ENCODE peak calls at places on chromosomes 6 and 20, in six cellular contexts. P is WTC11, G is Peyer's patch, S is left lung, F is HepG2, O is fibroblast of lung. X is an unnamed sample.

GRCh38 chr6:131828080-131828479 is 20.3 kb downstream of the ENPP1 start:
- DNase-seq in P (no peak), G (no peak), S (no peak), F (no peak), O (no peak), X (no peak)

GRCh38 chr20:50027611-50028105 is 44.9 kb downstream of the SNAI1 start:
- DNase-seq in P (no peak), G (no peak), S (no peak), F (no peak), O (peak; percentile 85), X (no peak)

GRCh38 chr6:4208158-4208557 is 72.8 kb upstream of the ECI2 start:
- DNase-seq in P (no peak), G (no peak), S (no peak), F (no peak), O (no peak), X (no peak)

GRCh38 chr6:96059586-96059985 is 43.8 kb downstream of the FUT9 start:
- DNase-seq in P (no peak), G (no peak), S (no peak), F (no peak), O (no peak), X (no peak)

GRCh38 chr20:23629017-23629541 is 8.7 kb downstream of the CST3 start:
- DNase-seq in P (no peak), G (no peak), S (peak; percentile 68), F (peak; percentile 98), O (peak; percentile 76), X (no peak)

GRCh38 chr20:16308754-16309153 is 264.5 kb downstream of the KIF16B start:
- DNase-seq in P (no peak), G (no peak), S (no peak), F (no peak), O (no peak), X (no peak)

GRCh38 chr6:154951400-154952200 is 43.5 kb upstream of the TIAM2 start:
- DNase-seq in P (no peak), G (peak; percentile 66), S (no peak), F (no peak), O (no peak), X (no peak)

GRCh38 chr6:52201493-52201892 is 15.3 kb downstream of the IL17A start:
- DNase-seq in P (no peak), G (no peak), S (no peak), F (no peak), O (no peak), X (no peak)

GRCh38 chr6:31489046-31489445 is 8.9 kb upstream of the MICB start:
- DNase-seq in P (no peak), G (no peak), S (no peak), F (no peak), O (no peak), X (no peak)

GRCh38 chr20:53804920-53805894 is 211.6 kb upstream of the ZNF217 start:
- DNase-seq in P (no peak), G (no peak), S (no peak), F (no peak), O (no peak), X (no peak)

GRCh38 chr20:7585126-7585679 is 355.1 kb downstream of the HAO1 start:
- DNase-seq in P (no peak), G (no peak), S (no peak), F (peak; percentile 77), O (no peak), X (no peak)

GRCh38 chr20:7586481-7586880 is 353.8 kb downstream of the HAO1 start:
- DNase-seq in P (no peak), G (no peak), S (no peak), F (no peak), O (no peak), X (no peak)

GRCh38 chr20:7589164-7589563 is 351.1 kb downstream of the HAO1 start:
- DNase-seq in P (no peak), G (no peak), S (no peak), F (no peak), O (no peak), X (no peak)
- TF ChIP-seq CTCF in P (no peak), G (no peak), S (no peak), F (no peak), O (no peak), X (no peak)

GRCh38 chr6:37175332-37176267 is 5.6 kb downstream of the PIM1 start:
- DNase-seq in P (no peak), G (peak; percentile 54), S (peak; percentile 51), F (no peak), O (no peak), X (no peak)

GRCh38 chr6:37177950-37178517 is 8.1 kb downstream of the PIM1 start:
- DNase-seq in P (no peak), G (no peak), S (no peak), F (no peak), O (no peak), X (no peak)

GRCh38 chr6:37176268-37177082 is 6.5 kb downstream of the PIM1 start:
- DNase-seq in P (no peak), G (no peak), S (no peak), F (no peak), O (peak; percentile 43), X (no peak)

GRCh38 chr6:37174515-37175331 is 4.8 kb downstream of the PIM1 start:
- DNase-seq in P (no peak), G (no peak), S (no peak), F (no peak), O (no peak), X (no peak)

GRCh38 chr6:37177083-37177949 is 7.4 kb downstream of the PIM1 start:
- DNase-seq in P (no peak), G (peak; percentile 58), S (no peak), F (no peak), O (no peak), X (no peak)
- TF ChIP-seq CTCF in P (no peak), G (no peak), S (no peak), F (peak; percentile 41), O (peak; percentile 2), X (no peak)

DNA sequence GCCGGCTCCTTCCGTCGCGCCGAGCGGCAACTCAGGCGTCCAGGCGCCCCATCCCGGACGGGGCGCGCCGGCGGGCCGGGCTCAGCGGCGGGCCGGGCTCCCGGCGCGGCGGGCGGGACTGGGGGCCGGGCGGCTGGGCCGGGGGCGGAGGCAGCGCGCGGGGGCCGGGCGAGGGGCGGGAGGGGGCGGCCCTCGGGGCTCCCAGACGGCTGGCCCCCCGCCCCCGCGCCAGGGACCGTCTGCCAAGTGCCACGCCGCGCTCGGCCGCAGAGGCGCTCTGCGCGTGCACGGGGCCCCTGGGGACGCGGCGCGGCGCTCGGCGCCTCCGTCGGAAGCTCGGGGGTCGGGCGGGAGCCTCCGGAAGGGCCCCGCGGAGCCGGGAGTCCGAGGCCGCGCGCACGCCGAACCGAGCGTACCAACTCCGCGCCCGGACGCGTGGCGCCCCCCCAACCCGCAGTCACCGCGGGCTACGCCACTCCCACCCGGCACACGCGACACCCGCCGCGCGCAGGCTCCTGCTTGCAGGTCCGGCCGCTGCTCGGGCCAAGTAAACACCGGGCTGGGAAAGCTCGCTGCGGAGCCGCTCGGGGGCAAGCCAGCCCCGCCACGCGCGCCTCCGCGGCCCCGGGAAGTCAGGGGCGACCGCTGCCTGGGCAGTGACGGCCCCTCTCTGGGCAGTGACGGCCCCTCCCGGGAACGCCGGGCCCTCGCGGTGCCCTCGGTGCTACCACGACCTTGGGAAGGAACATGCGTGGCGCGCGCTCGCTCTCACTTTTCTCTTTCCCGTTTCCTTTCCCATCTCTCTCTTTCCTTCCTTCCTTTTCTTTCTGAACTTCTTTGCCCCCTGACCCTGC is at the start of gene PREX1:
- DNase-seq in P (peak; percentile 81), G (peak; percentile 87), S (peak; percentile 95), F (no peak), O (peak; percentile 67), X (peak; percentile 91)
- TF ChIP-seq CTCF in P (no peak), G (peak; percentile 19), S (no peak), F (no peak), O (no peak), X (no peak)

DNA sequence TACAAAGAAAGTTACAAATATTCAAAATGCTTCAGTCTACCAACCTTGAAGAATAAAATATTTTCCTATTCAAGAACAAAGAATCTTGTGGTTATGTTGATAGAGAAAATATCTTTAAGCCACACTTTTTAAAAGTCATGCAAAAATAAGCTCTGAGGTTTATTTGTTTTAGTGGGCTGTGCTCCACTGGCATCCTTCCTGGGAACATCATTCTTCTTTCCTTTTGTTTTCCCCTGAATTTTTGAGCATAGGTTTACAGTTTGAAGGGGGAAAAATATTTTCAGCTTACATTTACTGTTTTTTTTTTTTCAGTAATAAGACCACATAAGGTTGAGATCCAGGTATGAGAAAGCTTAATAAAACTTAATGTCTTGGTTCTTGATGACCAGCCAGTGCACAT is 72.0 kb upstream of the BACH2 start:
- DNase-seq in P (no peak), G (no peak), S (no peak), F (no peak), O (peak; percentile 87), X (no peak)
- TF ChIP-seq CTCF in P (no peak), G (no peak), S (no peak), F (no peak), O (no peak), X (no peak)

GRCh38 chr6:130372786-130373185 is 7.0 kb downstream of the TMEM200A start:
- DNase-seq in P (no peak), G (no peak), S (no peak), F (no peak), O (peak; percentile 55), X (no peak)

GRCh38 chr6:130367767-130368166 is 1.9 kb downstream of the TMEM200A start:
- DNase-seq in P (no peak), G (no peak), S (no peak), F (no peak), O (no peak), X (no peak)

GRCh38 chr6:130366011-130366963 is at the start of gene TMEM200A:
- DNase-seq in P (peak; percentile 66), G (no peak), S (peak; percentile 79), F (no peak), O (peak; percentile 79), X (peak; percentile 65)

GRCh38 chr6:130371921-130372320 is 6.1 kb downstream of the TMEM200A start:
- DNase-seq in P (no peak), G (no peak), S (no peak), F (no peak), O (no peak), X (no peak)

GRCh38 chr6:130369821-130370220 is 4.0 kb downstream of the TMEM200A start:
- DNase-seq in P (no peak), G (no peak), S (no peak), F (no peak), O (no peak), X (no peak)
- TF ChIP-seq CTCF in P (no peak), G (no peak), S (no peak), F (no peak), O (no peak), X (no peak)

GRCh38 chr20:6180531-6180930 is 57.7 kb upstream of the FERMT1 start:
- DNase-seq in P (no peak), G (no peak), S (no peak), F (no peak), O (no peak), X (no peak)

GRCh38 chr20:6184086-6184485 is 61.3 kb upstream of the FERMT1 start:
- DNase-seq in P (peak; percentile 24), G (no peak), S (peak; percentile 37), F (peak; percentile 12), O (no peak), X (no peak)

DNA sequence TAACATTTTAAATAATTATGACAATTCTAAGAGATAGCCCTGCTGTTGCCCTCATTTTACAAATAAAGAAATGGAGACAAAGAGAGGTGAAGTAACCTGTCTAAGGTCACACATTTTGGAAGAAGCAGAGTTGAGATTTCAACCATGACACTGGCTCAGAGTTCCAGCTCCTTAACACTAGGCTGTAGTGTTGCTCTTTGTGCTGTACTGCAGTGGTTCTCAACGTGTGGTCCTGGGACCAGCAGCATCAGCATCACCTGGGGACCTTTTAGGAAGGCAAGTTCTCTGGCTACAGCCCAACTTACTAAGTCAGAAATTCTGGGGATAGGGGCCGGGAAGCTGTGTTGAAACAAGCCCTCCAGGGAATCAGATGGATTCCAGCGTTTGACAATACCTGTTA is 62.4 kb upstream of the FERMT1 start:
- DNase-seq in P (no peak), G (no peak), S (no peak), F (no peak), O (no peak), X (no peak)
- TF ChIP-seq CTCF in P (no peak), G (no peak), S (no peak), F (peak; percentile 51), O (peak; percentile 6), X (no peak)